ENCODE peak calls at places on chromosomes 5 and 9, in five cellular contexts. G, R, P, V and H are unnamed samples.

GRCh38 chr5:1291611-1292080 is 3.2 kb downstream of the TERT start:
- DNase-seq in G (no peak), R (no peak), P (no peak), V (no peak), H (no peak)

GRCh38 chr5:89445106-89445745 is 562.2 kb upstream of the MEF2C start:
- DNase-seq in G (no peak), R (no peak), P (no peak), V (no peak), H (no peak)

GRCh38 chr5:108143581-108143980 is 238.3 kb downstream of the FBXL17 start:
- DNase-seq in G (peak), R (peak), P (peak), V (peak), H (peak)

GRCh38 chr5:169873642-169874041 is 106.7 kb downstream of the INSYN2B start:
- DNase-seq in G (peak), R (peak), P (no peak), V (peak), H (no peak)

GRCh38 chr9:100440071-100440470 is 13.1 kb downstream of the MSANTD3 start:
- DNase-seq in G (peak), R (peak), P (no peak), V (peak), H (peak)

GRCh38 chr5:100904259-100904822 is 1.3 kb upstream of the ST8SIA4 start:
- DNase-seq in G (no peak), R (peak), P (no peak), V (no peak), H (no peak)

GRCh38 chr9:96218821-96219614 is 83.0 kb downstream of the HSD17B3 start:
- DNase-seq in G (no peak), R (no peak), P (no peak), V (no peak), H (no peak)

GRCh38 chr5:68435611-68436010 is 220.1 kb downstream of the PIK3R1 start:
- DNase-seq in G (no peak), R (no peak), P (no peak), V (no peak), H (no peak)

GRCh38 chr9:73916016-73916673 is 581.0 kb upstream of the RORB start:
- DNase-seq in G (peak), R (peak), P (no peak), V (peak), H (no peak)

GRCh38 chr5:9516591-9516990 is 29.3 kb downstream of the SEMA5A start:
- DNase-seq in G (no peak), R (no peak), P (no peak), V (no peak), H (no peak)

GRCh38 chr5:76547891-76548524 is 75.2 kb downstream of the F2RL2 start:
- DNase-seq in G (no peak), R (no peak), P (no peak), V (no peak), H (no peak)

GRCh38 chr5:103330875-103331274 is 72.3 kb downstream of the MACIR start:
- DNase-seq in G (no peak), R (no peak), P (no peak), V (no peak), H (no peak)

GRCh38 chr9:127931092-127931881 is 710 bp upstream of the PIP5KL1 start:
- DNase-seq in G (peak), R (peak), P (no peak), V (peak), H (peak)

GRCh38 chr5:55597014-55597981 is 62.5 kb upstream of the PLPP1 start:
- DNase-seq in G (peak), R (peak), P (no peak), V (peak), H (peak)

GRCh38 chr5:103031607-103032006 is 88.3 kb downstream of the GIN1 start:
- DNase-seq in G (peak), R (peak), P (no peak), V (no peak), H (no peak)

GRCh38 chr5:38018011-38018410 is 178.2 kb upstream of the GDNF start:
- DNase-seq in G (no peak), R (no peak), P (no peak), V (no peak), H (no peak)

GRCh38 chr9:132210472-132211145 is 48.8 kb downstream of the NTNG2 start:
- DNase-seq in G (no peak), R (peak), P (no peak), V (peak), H (peak)

GRCh38 chr9:107105784-107106183 is 177.3 kb upstream of the RAD23B start:
- DNase-seq in G (no peak), R (no peak), P (no peak), V (no peak), H (no peak)

GRCh38 chr5:8316608-8317007 is 447.7 kb downstream of the MTRR start:
- DNase-seq in G (no peak), R (no peak), P (no peak), V (no peak), H (no peak)

GRCh38 chr9:37281541-37281940 is 141.0 kb upstream of the GRHPR start:
- DNase-seq in G (no peak), R (no peak), P (no peak), V (no peak), H (no peak)

GRCh38 chr5:147169399-147169798 is 65.4 kb upstream of the STK32A start:
- DNase-seq in G (peak), R (peak), P (peak), V (peak), H (no peak)

GRCh38 chr5:86979801-86980510 is 287.7 kb upstream of the RASA1 start:
- DNase-seq in G (peak), R (peak), P (peak), V (peak), H (peak)

GRCh38 chr5:4205408-4205807 is 609.8 kb downstream of the IRX1 start:
- DNase-seq in G (peak), R (no peak), P (no peak), V (no peak), H (no peak)

GRCh38 chr5:140658870-140659269 is 5.8 kb upstream of the WDR55 start:
- DNase-seq in G (no peak), R (no peak), P (no peak), V (no peak), H (no peak)

GRCh38 chr5:171610053-171610452 is 175.6 kb upstream of the SMIM23 start:
- DNase-seq in G (no peak), R (no peak), P (no peak), V (no peak), H (no peak)

GRCh38 chr9:86413966-86414880 is 60.0 kb upstream of the TUT7 start:
- DNase-seq in G (peak), R (peak), P (no peak), V (peak), H (peak)

GRCh38 chr5:2196989-2197531 is 314.3 kb upstream of the IRX4 start:
- DNase-seq in G (no peak), R (no peak), P (no peak), V (no peak), H (no peak)

GRCh38 chr5:41433552-41434181 is 76.7 kb downstream of the PLCXD3 start:
- DNase-seq in G (no peak), R (peak), P (no peak), V (peak), H (no peak)

GRCh38 chr5:171207256-171207866 is 101.7 kb upstream of the TLX3 start:
- DNase-seq in G (peak), R (peak), P (peak), V (peak), H (peak)

GRCh38 chr9:99076483-99077171 is 28.3 kb upstream of the TGFBR1 start:
- DNase-seq in G (no peak), R (no peak), P (no peak), V (no peak), H (no peak)

GRCh38 chr9:73200694-73201432 is 49.2 kb downstream of the ANXA1 start:
- DNase-seq in G (peak), R (peak), P (no peak), V (peak), H (peak)

GRCh38 chr5:120465281-120465961 is 1.3 kb downstream of the PRR16 start:
- DNase-seq in G (peak), R (peak), P (peak), V (peak), H (peak)

GRCh38 chr9:136493567-136493971 is 10.7 kb upstream of the SEC16A start:
- DNase-seq in G (no peak), R (no peak), P (no peak), V (no peak), H (no peak)

GRCh38 chr9:21234153-21234687 is 5.6 kb downstream of the IFNA14 start:
- DNase-seq in G (no peak), R (no peak), P (no peak), V (no peak), H (no peak)

GRCh38 chr5:585962-586628 is 26.0 kb upstream of the CEP72 start:
- DNase-seq in G (no peak), R (no peak), P (no peak), V (no peak), H (no peak)

DNA sequence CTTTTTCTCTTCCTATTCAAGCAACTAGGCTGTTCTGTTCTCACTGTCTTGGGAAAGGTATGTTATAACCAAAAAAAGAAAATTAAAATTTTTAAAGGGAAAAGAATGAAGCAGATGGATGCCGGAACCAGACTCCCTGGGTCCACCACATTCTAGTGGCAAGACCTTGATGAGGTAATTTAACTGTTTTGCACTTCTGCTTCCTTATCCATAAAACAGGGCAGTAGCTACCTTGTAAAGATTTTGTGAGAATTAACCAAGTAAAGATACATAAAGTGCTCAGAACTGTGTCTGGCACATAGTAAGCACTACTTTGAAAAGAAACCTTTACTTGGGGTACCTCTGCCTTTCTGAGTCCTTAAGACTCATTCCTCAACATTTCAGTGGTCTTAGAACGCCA is 17.0 kb downstream of the EPB41L4B start:
- DNase-seq in G (no peak), R (no peak), P (no peak), V (no peak), H (no peak)
- TF ChIP-seq CTCF in G (no peak), R (no peak), P (no peak), V (no peak), H (no peak)

GRCh38 chr5:6713274-6714181 is at the start of gene TENT4A:
- DNase-seq in G (peak), R (peak), P (no peak), V (no peak), H (no peak)

GRCh38 chr5:6711409-6712135 is 1.7 kb upstream of the TENT4A start:
- DNase-seq in G (no peak), R (no peak), P (no peak), V (no peak), H (no peak)

GRCh38 chr5:6712136-6712581 is 1.1 kb upstream of the TENT4A start:
- DNase-seq in G (peak), R (peak), P (no peak), V (peak), H (peak)

GRCh38 chr5:6714221-6715041 is 1.2 kb downstream of the TENT4A start:
- DNase-seq in G (peak), R (peak), P (no peak), V (no peak), H (no peak)

DNA sequence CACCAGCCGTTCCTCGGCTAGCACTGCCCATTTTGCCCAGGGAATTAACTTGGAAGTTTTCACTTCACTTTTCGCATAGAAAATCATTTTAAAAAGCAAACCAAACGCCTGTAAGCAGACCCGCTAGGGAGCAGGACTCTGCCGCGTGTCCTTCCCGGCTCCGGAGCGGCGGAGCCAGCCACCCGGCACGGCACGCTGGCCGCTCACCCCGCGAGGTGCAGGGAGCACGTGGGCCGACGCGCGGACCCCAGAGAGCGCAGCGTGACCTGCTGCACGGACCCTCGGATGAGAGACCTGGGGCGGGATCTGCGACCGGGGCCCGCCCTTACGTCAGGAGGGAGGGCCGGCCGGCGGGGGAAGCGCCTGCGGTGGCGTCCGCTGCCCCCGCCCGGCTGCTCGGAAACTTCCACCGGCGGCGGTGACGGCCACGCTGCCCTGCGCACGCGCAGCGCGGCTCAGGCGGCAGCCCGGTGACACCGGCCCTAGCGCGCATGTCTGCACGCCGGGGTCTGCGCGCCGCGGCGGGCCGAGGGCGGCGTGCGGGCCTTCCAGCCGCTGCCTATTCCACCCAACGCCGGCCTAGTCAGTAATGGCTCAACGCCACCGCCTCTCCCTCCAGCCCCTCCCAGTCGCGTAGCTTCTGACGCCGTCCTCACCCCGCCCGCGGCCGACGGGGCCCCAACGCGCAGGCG is 504 bp upstream of the TENT4A start:
- DNase-seq in G (peak), R (peak), P (peak), V (peak), H (peak)
- TF ChIP-seq CTCF in G (no peak), R (no peak), P (no peak), V (no peak), H (no peak)

DNA sequence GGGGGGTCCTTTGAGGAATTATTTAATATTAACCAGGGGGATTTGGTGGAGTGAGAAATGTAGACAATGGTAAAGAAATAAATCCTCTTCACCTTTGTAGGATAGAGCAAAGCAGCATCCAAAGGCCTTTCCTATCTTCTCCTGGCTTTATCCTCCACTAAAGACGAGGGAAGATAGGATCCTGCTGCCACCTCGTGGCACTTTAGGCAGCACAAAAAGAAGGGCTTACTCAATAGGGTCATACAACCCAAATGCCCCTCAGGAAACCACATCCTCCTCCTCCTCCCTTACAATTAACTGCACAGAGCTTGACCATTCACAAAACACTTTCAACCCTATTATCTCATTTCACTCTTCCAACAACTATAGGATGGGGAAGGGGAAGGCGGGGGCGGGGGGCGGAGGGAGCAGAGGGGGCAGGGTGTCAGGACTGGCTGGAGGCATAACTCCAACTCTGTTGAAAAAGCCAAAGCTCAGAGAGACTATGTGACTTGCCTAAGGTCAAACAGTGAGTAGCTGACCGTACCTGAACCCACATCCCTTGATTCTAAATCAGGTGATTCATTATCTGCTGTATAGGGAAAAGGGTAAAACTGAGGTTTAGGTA is 45.4 kb upstream of the MYOT start:
- DNase-seq in G (peak), R (peak), P (no peak), V (peak), H (peak)
- TF ChIP-seq CTCF in G (peak), R (peak), P (peak), V (peak), H (peak)

GRCh38 chr9:13213337-13213736 is 66.2 kb downstream of the MPDZ start:
- DNase-seq in G (peak), R (peak), P (peak), V (peak), H (peak)
- TF ChIP-seq CTCF in G (peak), R (no peak), P (peak), V (peak), H (peak)

DNA sequence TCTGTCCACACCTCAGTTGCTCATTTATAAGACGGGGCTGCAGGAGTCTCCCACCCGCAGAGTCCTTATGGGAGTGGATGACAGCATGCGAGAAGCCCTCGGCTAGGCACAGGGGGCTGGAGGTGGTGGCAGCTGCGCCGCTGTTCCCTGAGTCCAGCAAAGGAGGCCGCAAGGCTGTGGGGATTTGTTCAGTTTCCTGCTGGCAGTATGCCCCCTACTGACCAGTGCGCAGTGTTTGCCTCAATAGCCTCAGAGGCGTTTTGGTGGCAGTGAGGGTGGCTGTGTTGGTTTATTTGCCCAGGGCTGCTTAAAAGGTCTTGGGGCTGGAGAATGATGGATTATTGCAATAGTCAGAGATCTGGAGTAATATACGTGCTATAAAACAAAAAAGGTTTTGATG is 176.3 kb upstream of the OTULINL start:
- DNase-seq in G (no peak), R (no peak), P (no peak), V (no peak), H (no peak)
- TF ChIP-seq CTCF in G (peak), R (peak), P (peak), V (peak), H (peak)

DNA sequence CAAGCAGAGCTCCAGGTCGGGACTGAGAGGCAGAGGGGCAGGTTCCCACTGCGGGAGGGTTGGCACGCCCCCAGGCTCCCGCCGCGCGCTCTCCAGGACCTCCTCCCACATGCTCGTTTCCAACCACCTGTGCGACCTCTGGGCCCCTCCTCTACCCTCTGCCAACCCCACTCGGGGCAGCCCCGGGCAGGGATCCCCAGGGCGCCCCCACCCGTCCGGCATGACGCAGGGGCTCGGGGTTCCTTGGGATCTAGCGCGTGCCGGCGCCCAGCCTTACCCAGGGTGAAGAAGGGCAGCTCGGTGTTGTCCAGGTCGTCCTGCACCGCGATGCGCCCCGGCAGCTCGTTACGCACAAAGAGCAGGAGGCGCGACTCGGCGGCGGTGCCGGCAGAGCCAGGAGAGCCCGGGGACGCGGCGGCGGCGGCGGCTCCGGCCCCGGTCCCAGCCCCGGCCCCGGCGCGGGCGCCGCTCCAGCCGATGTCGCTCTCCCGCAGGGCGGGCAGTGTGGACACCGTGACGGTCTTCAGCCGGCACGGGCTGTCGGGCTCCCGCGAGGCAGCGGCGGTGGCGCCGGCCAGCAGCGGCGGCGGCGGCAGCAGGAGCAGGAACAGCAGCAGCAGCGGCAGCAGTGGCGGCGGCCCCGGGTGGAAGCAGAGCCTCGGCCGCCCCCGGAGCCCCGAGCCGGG is 494 bp downstream of the ASTN2 start:
- DNase-seq in G (peak), R (peak), P (no peak), V (peak), H (no peak)
- TF ChIP-seq CTCF in G (no peak), R (no peak), P (no peak), V (no peak), H (no peak)

GRCh38 chr9:89478821-89479668 is 18.9 kb downstream of the SEMA4D start:
- DNase-seq in G (no peak), R (no peak), P (no peak), V (no peak), H (no peak)
- TF ChIP-seq CTCF in G (no peak), R (no peak), P (no peak), V (no peak), H (no peak)

GRCh38 chr9:124964604-124965003 is 23.7 kb upstream of the GOLGA1 start:
- DNase-seq in G (no peak), R (no peak), P (no peak), V (no peak), H (no peak)
- TF ChIP-seq CTCF in G (no peak), R (no peak), P (no peak), V (no peak), H (no peak)

GRCh38 chr5:145697251-145698016 is 137.7 kb downstream of the PRELID2 start:
- DNase-seq in G (peak), R (peak), P (no peak), V (peak), H (peak)
- TF ChIP-seq CTCF in G (peak), R (peak), P (peak), V (peak), H (peak)